ENCODE peak calls at places on chromosomes 2 and 18, in six cellular contexts. O is HuH-7.5; P is endothelial cell; D is stomach; V is iPS DF 6.9; W is effector CD4-positive, alpha-beta T cell. L is an unnamed sample.

GRCh38 chr2:125858366-125858765 is 797.6 kb upstream of the GYPC start:
- DNase-seq in O (no peak), W (no peak), V (no peak), P (no peak), D (no peak), L (no peak)

GRCh38 chr18:23162473-23162872 is 27.2 kb downstream of the CABLES1 start:
- DNase-seq in W (no peak), D (no peak), P (no peak), V (no peak), O (no peak), L (no peak)

GRCh38 chr2:108923736-108924443 is 65.1 kb downstream of the EDAR start:
- DNase-seq in W (no peak), V (no peak), O (no peak), D (no peak), P (no peak), L (no peak)

GRCh38 chr2:219230201-219230540 is 565 bp downstream of the ANKZF1 start:
- DNase-seq in O (peak; percentile 59), V (no peak), D (peak; percentile 73), P (peak; percentile 61), W (peak; percentile 29), L (peak; percentile 81)

GRCh38 chr18:59902180-59902992 is 2.6 kb downstream of the PMAIP1 start:
- DNase-seq in O (no peak), V (no peak), P (no peak), W (peak; percentile 14), D (no peak), L (no peak)

GRCh38 chr2:170396799-170397459 is 219.0 kb downstream of the MYO3B start:
- DNase-seq in P (no peak), D (no peak), O (peak; percentile 16), W (no peak), V (no peak), L (no peak)

GRCh38 chr2:238114331-238114841 is 14.2 kb downstream of the ESPNL start:
- DNase-seq in P (no peak), D (no peak), W (no peak), O (no peak), V (no peak), L (no peak)

GRCh38 chr2:27369471-27370025 is 590 bp downstream of the EIF2B4 start:
- DNase-seq in P (no peak), D (peak; percentile 59), V (no peak), O (peak; percentile 84), W (no peak), L (peak; percentile 48)

GRCh38 chr18:6367208-6367607 is 47.5 kb downstream of the L3MBTL4 start:
- DNase-seq in P (no peak), W (no peak), D (no peak), O (no peak), V (no peak), L (no peak)

GRCh38 chr2:197915548-197916265 is 111.3 kb downstream of the PLCL1 start:
- DNase-seq in D (no peak), P (no peak), W (no peak), O (no peak), V (no peak), L (no peak)

GRCh38 chr2:70835643-70836042 is at the start of gene CD207:
- DNase-seq in P (no peak), W (no peak), O (no peak), V (no peak), D (no peak), L (no peak)

GRCh38 chr2:1132328-1132964 is 181.8 kb downstream of the SNTG2 start:
- DNase-seq in P (no peak), V (no peak), O (no peak), W (no peak), D (no peak), L (no peak)

GRCh38 chr2:156379714-156380113 is 47.2 kb upstream of the NR4A2 start:
- DNase-seq in O (no peak), V (no peak), D (no peak), W (no peak), P (no peak), L (no peak)

GRCh38 chr2:27133195-27133875 is 1.1 kb downstream of the PREB start:
- DNase-seq in W (no peak), D (no peak), P (no peak), V (no peak), O (no peak), L (no peak)

GRCh38 chr2:158124896-158125295 is 23.2 kb downstream of the UPP2 start:
- DNase-seq in V (no peak), D (no peak), O (no peak), P (no peak), W (no peak), L (no peak)

L was measured in Peyer's patch.